ENCODE peak calls at places on chromosomes 4 and X, in seven cellular contexts. F, G, K, Z, A, X and H are unnamed samples.

GRCh38 chr4:100372432-100372831 is 145.4 kb downstream of the EMCN start:
- DNase-seq in G (peak; percentile 11), Z (peak; percentile 26), K (no peak), F (no peak), X (peak; percentile 22), A (peak; percentile 4), H (peak; percentile 33)

GRCh38 chr4:118867311-118868067 is 21.2 kb upstream of the SYNPO2 start:
- DNase-seq in G (no peak), X (no peak), K (no peak), A (peak; percentile 28), F (no peak), Z (no peak), H (no peak)

GRCh38 chr4:185566425-185566824 is 31.1 kb upstream of the PDLIM3 start:
- DNase-seq in Z (peak; percentile 56), G (no peak), X (no peak), F (no peak), K (no peak), A (no peak), H (peak; percentile 97)

GRCh38 chrX:156002517-156002916 is 5.0 kb downstream of the IL9R start:
- DNase-seq in K (no peak), Z (no peak), X (no peak), A (peak; percentile 19), G (no peak), F (no peak), H (no peak)

GRCh38 chr4:10977534-10977933 is 293.0 kb upstream of the CLNK start:
- DNase-seq in F (no peak), A (no peak), Z (no peak), K (no peak), G (no peak), X (no peak), H (no peak)

GRCh38 chr4:6888506-6889071 is 21.0 kb upstream of the TBC1D14 start:
- DNase-seq in A (no peak), F (no peak), X (no peak), K (no peak), Z (no peak), G (no peak), H (no peak)

GRCh38 chrX:353566-354535 is 32.9 kb downstream of the PPP2R3B start:
- DNase-seq in F (no peak), K (no peak), Z (no peak), X (no peak), G (no peak), A (no peak), H (no peak)

GRCh38 chrX:30939928-30940327 is 50.9 kb upstream of the TAB3 start:
- DNase-seq in F (no peak), A (no peak), G (peak; percentile 53), X (no peak), K (no peak), Z (no peak), H (peak; percentile 90)

GRCh38 chrX:154546354-154547244 is at the start of gene G6PD:
- DNase-seq in A (peak; percentile 95), K (peak; percentile 66), Z (peak; percentile 74), X (peak; percentile 72), F (no peak), G (peak; percentile 84), H (peak; percentile 51)

GRCh38 chrX:13387656-13388421 is 68.0 kb upstream of the ATXN3L start:
- DNase-seq in G (no peak), F (no peak), K (no peak), A (peak; percentile 6), Z (no peak), X (no peak), H (no peak)

GRCh38 chr4:80058740-80059139 is 14.3 kb downstream of the ANTXR2 start:
- DNase-seq in Z (no peak), G (no peak), F (no peak), K (no peak), A (no peak), X (no peak), H (peak; percentile 6)

GRCh38 chrX:17442898-17443297 is 67.9 kb downstream of the NHS start:
- DNase-seq in A (no peak), K (no peak), Z (no peak), F (no peak), X (no peak), G (peak; percentile 10), H (peak; percentile 2)

GRCh38 chrX:154715825-154716224 is 35.1 kb downstream of the GAB3 start:
- DNase-seq in K (no peak), X (no peak), Z (no peak), F (no peak), A (no peak), G (no peak), H (no peak)

GRCh38 chr4:87011340-87012034 is 76.7 kb downstream of the AFF1 start:
- DNase-seq in A (peak; percentile 66), G (peak; percentile 84), X (no peak), Z (no peak), F (no peak), K (no peak), H (peak; percentile 85)

GRCh38 chr4:32032136-32032672 is 1312.0 kb downstream of the PCDH7 start:
- DNase-seq in G (no peak), X (no peak), Z (no peak), F (no peak), A (no peak), K (no peak), H (no peak)

GRCh38 chr4:20612313-20612712 is 87.9 kb upstream of the PACRGL start:
- DNase-seq in Z (no peak), F (no peak), A (no peak), K (no peak), X (no peak), G (no peak), H (no peak)

GRCh38 chr4:95049838-95050237 is 292.1 kb downstream of the BMPR1B start:
- DNase-seq in Z (peak; percentile 24), A (peak; percentile 11), G (peak; percentile 16), F (no peak), X (no peak), K (no peak), H (no peak)

GRCh38 chr4:102871772-102872171 is 3.0 kb downstream of the CISD2 start:
- DNase-seq in A (no peak), K (no peak), G (no peak), Z (no peak), F (no peak), X (no peak), H (no peak)

GRCh38 chrX:41334866-41335589 is 1.1 kb downstream of the DDX3X start:
- DNase-seq in K (peak; percentile 27), A (peak; percentile 65), F (no peak), X (peak; percentile 59), G (peak; percentile 70), Z (peak; percentile 82), H (no peak)

GRCh38 chr4:98539741-98540140 is 118.7 kb downstream of the TSPAN5 start:
- DNase-seq in G (no peak), F (no peak), X (no peak), K (no peak), A (no peak), Z (no peak), H (no peak)

GRCh38 chr4:170325599-170325998 is 235.8 kb upstream of the AADAT start:
- DNase-seq in A (no peak), K (no peak), G (no peak), Z (no peak), X (no peak), F (no peak), H (no peak)

GRCh38 chr4:46975144-46975543 is 18.2 kb downstream of the GABRA4 start:
- DNase-seq in F (no peak), A (no peak), K (no peak), X (no peak), Z (no peak), G (no peak), H (no peak)

GRCh38 chr4:174521800-174522182 is 497 bp downstream of the HPGD start:
- DNase-seq in Z (no peak), X (peak; percentile 7), F (no peak), G (peak; percentile 60), A (peak; percentile 5), K (no peak), H (peak; percentile 55)

GRCh38 chrX:71102292-71102691 is 4.2 kb downstream of the CXorf65 start:
- DNase-seq in K (no peak), X (no peak), F (no peak), A (no peak), G (no peak), Z (no peak), H (no peak)

GRCh38 chr4:186472948-186473347 is 82.4 kb downstream of the MTNR1A start:
- DNase-seq in X (no peak), F (no peak), K (no peak), A (peak; percentile 65), Z (peak; percentile 7), G (peak; percentile 26), H (peak; percentile 53)

GRCh38 chrX:51456814-51457213 is 39.6 kb downstream of the NUDT11 start:
- DNase-seq in A (no peak), G (peak; percentile 28), X (no peak), K (no peak), Z (no peak), F (no peak), H (peak; percentile 32)

GRCh38 chr4:94960703-94961102 is 202.9 kb downstream of the BMPR1B start:
- DNase-seq in G (no peak), F (no peak), A (no peak), K (no peak), X (no peak), Z (no peak), H (no peak)